ENCODE peak calls at places on chromosomes 2 and 18, in seven cellular contexts. J is hepatocyte, B is lower leg skin, H is astrocyte of the cerebellum, V is fibroblast of the aortic adventitia, K is A673, G is tibial artery. P is an unnamed sample.

GRCh38 chr2:78553866-78554647 is 471.4 kb upstream of the REG3G start:
- DNase-seq in J (no peak), B (no peak), H (no peak), V (no peak), K (no peak), G (no peak), P (no peak)

GRCh38 chr2:146806295-146807005 is 1038.4 kb upstream of the ACVR2A start:
- DNase-seq in J (no peak), B (no peak), H (peak; percentile 31), V (peak; percentile 84), K (no peak), G (no peak), P (no peak)

GRCh38 chr2:240421396-240421795 is 14.1 kb upstream of the GPC1 start:
- DNase-seq in J (no peak), B (no peak), H (no peak), V (no peak), K (no peak), G (peak; percentile 3), P (no peak)

GRCh38 chr2:38158361-38159128 is 82.6 kb upstream of the CYP1B1 start:
- DNase-seq in J (no peak), B (no peak), H (no peak), V (peak; percentile 50), K (no peak), G (no peak), P (no peak)

GRCh38 chr18:26821181-26821580 is 44.3 kb downstream of the AQP4 start:
- DNase-seq in J (peak; percentile 13), B (no peak), H (no peak), V (no peak), K (no peak), G (no peak), P (no peak)

GRCh38 chr2:12684471-12684936 is 32.2 kb upstream of the TRIB2 start:
- DNase-seq in J (no peak), B (no peak), H (no peak), V (peak; percentile 67), K (peak; percentile 26), G (no peak), P (peak; percentile 24)

GRCh38 chr2:129794517-129794916 is 184.9 kb upstream of the RAB6C start:
- DNase-seq in J (no peak), B (no peak), H (no peak), V (no peak), K (no peak), G (no peak), P (no peak)

GRCh38 chr2:153519260-153519875 is 40.8 kb upstream of the RPRM start:
- DNase-seq in J (peak; percentile 77), B (peak; percentile 47), H (peak; percentile 50), V (peak; percentile 59), K (peak; percentile 71), G (no peak), P (no peak)

GRCh38 chr2:219537657-219538487 is 5.7 kb downstream of the CHPF start:
- DNase-seq in J (no peak), B (no peak), H (no peak), V (no peak), K (no peak), G (no peak), P (no peak)

GRCh38 chr2:199395311-199395710 is 62.4 kb downstream of the SATB2 start:
- DNase-seq in J (no peak), B (no peak), H (peak; percentile 23), V (peak; percentile 65), K (no peak), G (no peak), P (no peak)

GRCh38 chr2:36677386-36677785 is 19.1 kb upstream of the VIT start:
- DNase-seq in J (no peak), B (no peak), H (no peak), V (no peak), K (no peak), G (no peak), P (no peak)

GRCh38 chr2:35447210-35447609 is 908.4 kb upstream of the CRIM1 start:
- DNase-seq in J (no peak), B (no peak), H (no peak), V (no peak), K (no peak), G (no peak), P (no peak)

GRCh38 chr2:64581777-64582539 is 57.8 kb downstream of the AFTPH start:
- DNase-seq in J (no peak), B (no peak), H (no peak), V (no peak), K (no peak), G (no peak), P (no peak)

GRCh38 chr2:218567797-218568189 is 358 bp downstream of the USP37 start:
- DNase-seq in J (no peak), B (no peak), H (no peak), V (peak; percentile 4), K (no peak), G (no peak), P (no peak)

GRCh38 chr2:165872101-165872791 is 78.2 kb upstream of the GALNT3 start:
- DNase-seq in J (no peak), B (no peak), H (no peak), V (peak; percentile 8), K (no peak), G (no peak), P (no peak)

GRCh38 chr2:177891533-177891932 is 181.0 kb downstream of the PDE11A start:
- DNase-seq in J (no peak), B (no peak), H (no peak), V (no peak), K (no peak), G (no peak), P (no peak)

GRCh38 chr2:168482245-168482644 is 26.2 kb downstream of the CERS6 start:
- DNase-seq in J (no peak), B (no peak), H (no peak), V (no peak), K (no peak), G (no peak), P (no peak)

GRCh38 chr2:195498839-195499490 is 158.1 kb upstream of the SLC39A10 start:
- DNase-seq in J (no peak), B (no peak), H (no peak), V (peak; percentile 66), K (no peak), G (no peak), P (no peak)

GRCh38 chr2:3498783-3499394 is 20.4 kb downstream of the ADI1 start:
- DNase-seq in J (no peak), B (no peak), H (no peak), V (no peak), K (no peak), G (no peak), P (no peak)

GRCh38 chr2:132651115-132652099 is 18.6 kb downstream of the LYPD1 start:
- DNase-seq in J (peak; percentile 70), B (no peak), H (no peak), V (peak; percentile 84), K (peak; percentile 45), G (no peak), P (no peak)
- TF ChIP-seq CTCF in J (peak; percentile 63), B (no peak), H (peak; percentile 91), V (peak; percentile 85), K (peak; percentile 57), G (no peak), P (peak; percentile 50)

GRCh38 chr18:9649164-9649540 is 34.8 kb upstream of the PPP4R1 start:
- DNase-seq in J (no peak), B (no peak), H (no peak), V (peak; percentile 28), K (no peak), G (no peak), P (no peak)
- H3K4me3 ChIP-seq in J (no peak overlapping the region), B (no peak overlapping the region), H (no peak overlapping the region), V (no peak overlapping the region), K (no peak overlapping the region), G (no peak overlapping the region), P (no peak overlapping the region)

GRCh38 chr2:43579275-43579981 is 16.4 kb downstream of the THADA start:
- DNase-seq in J (no peak), B (no peak), H (no peak), V (no peak), K (no peak), G (no peak), P (no peak)

GRCh38 chr2:43576983-43577892 is 18.6 kb downstream of the THADA start:
- DNase-seq in J (peak; percentile 73), B (no peak), H (peak; percentile 44), V (peak; percentile 88), K (peak; percentile 61), G (no peak), P (peak; percentile 33)
- TF ChIP-seq CTCF in J (peak; percentile 83), B (no peak), H (peak; percentile 80), V (peak; percentile 79), K (peak; percentile 86), G (peak; percentile 77), P (peak; percentile 58)

GRCh38 chr2:17311104-17311619 is 207.1 kb downstream of the RAD51AP2 start:
- DNase-seq in J (no peak), B (no peak), H (no peak), V (no peak), K (no peak), G (no peak), P (no peak)
- H3K4me3 ChIP-seq in J (no peak overlapping the region), B (no peak overlapping the region), H (no peak overlapping the region), V (no peak overlapping the region), K (no peak overlapping the region), G (no peak overlapping the region), P (no peak overlapping the region)

P was measured in AG04449.